ENCODE peak calls at places on chromosomes 5 and 9, in nine cellular contexts. P, M, H, I, L, F, A, E and D are unnamed samples.

GRCh38 chr5:42991477-42992034 is 48.6 kb downstream of the ANXA2R start:
- DNase-seq in I (no peak), A (no peak), L (peak), H (no peak), F (no peak), M (no peak), P (no peak), E (no peak), D (peak)

GRCh38 chr5:153135416-153135815 is 355.1 kb upstream of the GRIA1 start:
- DNase-seq in P (no peak), H (no peak), M (peak), E (no peak), A (no peak), L (no peak), I (no peak), F (no peak), D (no peak)

GRCh38 chr9:113992994-113993393 is 85.1 kb downstream of the AMBP start:
- DNase-seq in A (no peak), I (no peak), H (peak), L (no peak), M (no peak), F (no peak), E (no peak), P (no peak), D (no peak)

GRCh38 chr5:25190521-25191000 is 545.8 kb upstream of the CDH10 start:
- DNase-seq in I (no peak), M (no peak), H (no peak), F (no peak), L (no peak), P (no peak), A (no peak), E (no peak), D (no peak)

GRCh38 chr5:126269511-126269910 is 153.7 kb upstream of the GRAMD2B start:
- DNase-seq in I (no peak), A (no peak), F (no peak), L (no peak), E (no peak), M (no peak), H (no peak), P (no peak), D (no peak)

GRCh38 chr9:21995652-21996275 is 1.2 kb downstream of the CDKN2B-AS1 start:
- DNase-seq in P (no peak), I (no peak), M (peak), H (no peak), L (peak), A (peak), E (peak), F (peak), D (no peak)

GRCh38 chr9:83981126-83981871 is 694 bp downstream of the RMI1 start:
- DNase-seq in M (peak), L (peak), F (peak), P (peak), H (no peak), E (no peak), I (no peak), A (peak), D (peak)

GRCh38 chr5:143176048-143176447 is 227.4 kb downstream of the NR3C1 start:
- DNase-seq in F (no peak), E (no peak), L (no peak), M (no peak), I (no peak), A (no peak), P (no peak), H (no peak), D (peak)

GRCh38 chr9:91433180-91433579 is 9.5 kb upstream of the NFIL3 start:
- DNase-seq in F (peak), H (no peak), A (no peak), P (peak), I (no peak), L (no peak), M (peak), E (peak), D (peak)

GRCh38 chr5:15263942-15264341 is 236.0 kb upstream of the FBXL7 start:
- DNase-seq in F (no peak), H (no peak), I (no peak), E (no peak), P (no peak), A (no peak), L (no peak), M (no peak), D (no peak)

GRCh38 chr5:41507501-41507900 is 2.9 kb downstream of the PLCXD3 start:
- DNase-seq in H (no peak), F (no peak), M (peak), P (no peak), A (peak), I (no peak), E (no peak), L (no peak), D (no peak)

GRCh38 chr5:76074487-76074886 is 8.7 kb upstream of the SV2C start:
- DNase-seq in E (no peak), M (peak), H (peak), I (no peak), L (peak), F (no peak), P (peak), A (no peak), D (no peak)

GRCh38 chr5:321233-321725 is at the start of gene AHRR:
- DNase-seq in L (peak), F (peak), A (peak), H (no peak), P (peak), M (peak), I (no peak), E (no peak), D (peak)

GRCh38 chr5:147699496-147700088 is 82.9 kb downstream of the JAKMIP2 start:
- DNase-seq in M (no peak), I (no peak), E (no peak), L (no peak), H (no peak), A (no peak), P (no peak), F (no peak), D (no peak)

GRCh38 chr9:123337971-123338370 is 18.0 kb upstream of the CRB2 start:
- DNase-seq in F (no peak), E (no peak), P (no peak), A (no peak), H (no peak), L (no peak), I (no peak), M (no peak), D (no peak)

GRCh38 chr9:80410106-80410505 is 838.3 kb downstream of the TLE4 start:
- DNase-seq in P (no peak), M (no peak), H (no peak), L (no peak), A (no peak), I (no peak), E (peak), F (no peak), D (peak)

GRCh38 chr5:143561248-143561647 is 157.8 kb upstream of the NR3C1 start:
- DNase-seq in F (no peak), I (no peak), M (no peak), P (no peak), A (no peak), H (no peak), L (no peak), E (no peak), D (no peak)

GRCh38 chr9:72952914-72953313 is at the start of gene ALDH1A1:
- DNase-seq in E (no peak), F (no peak), P (no peak), I (no peak), A (peak), H (peak), M (no peak), L (no peak), D (peak)

GRCh38 chr5:169765176-169765575 is 128.1 kb downstream of the DOCK2 start:
- DNase-seq in L (no peak), A (no peak), E (no peak), P (no peak), I (no peak), F (peak), H (no peak), M (no peak), D (no peak)

GRCh38 chr5:29079771-29080170 is 2041.4 kb upstream of the CDH9 start:
- DNase-seq in F (no peak), I (no peak), P (no peak), M (peak), E (no peak), H (no peak), A (no peak), L (no peak), D (no peak)

GRCh38 chr5:157548513-157549282 is 26.9 kb downstream of the ADAM19 start:
- DNase-seq in H (no peak), E (no peak), L (no peak), I (no peak), P (no peak), F (peak), M (peak), A (no peak), D (peak)

GRCh38 chr5:20291766-20292165 is 303.8 kb upstream of the CDH18 start:
- DNase-seq in L (no peak), M (peak), I (no peak), F (no peak), P (no peak), E (no peak), A (no peak), H (no peak), D (no peak)

GRCh38 chr5:179368806-179369529 is 23.7 kb upstream of the ADAMTS2 start:
- DNase-seq in A (no peak), E (no peak), H (no peak), P (no peak), M (no peak), I (no peak), L (no peak), F (no peak), D (no peak)

GRCh38 chr9:137956688-137957385 is 79.3 kb downstream of the CACNA1B start:
- DNase-seq in F (no peak), P (no peak), H (no peak), A (no peak), L (no peak), E (no peak), I (no peak), M (no peak), D (no peak)

GRCh38 chr5:13251623-13252367 is 692.7 kb downstream of the DNAH5 start:
- DNase-seq in I (no peak), L (no peak), P (no peak), A (no peak), M (no peak), E (peak), F (no peak), H (no peak), D (no peak)

GRCh38 chr9:2120926-2121689 is 106.0 kb downstream of the SMARCA2 start:
- DNase-seq in L (no peak), H (no peak), M (peak), F (peak), E (no peak), P (no peak), A (no peak), I (no peak), D (no peak)

GRCh38 chr9:134698587-134699342 is 57.2 kb downstream of the COL5A1 start:
- DNase-seq in A (peak), M (peak), I (peak), F (peak), H (peak), E (no peak), L (peak), P (peak), D (peak)